ENCODE peak calls at places on chromosomes 12 and 14, in six cellular contexts. One of them, this sample, is unnamed.

GRCh38 chr12:41277019-41277770 is 89.1 kb downstream of the PDZRN4 start:
- DNase-seq in GM12864: no peak
- DNase-seq in fibroblast of the aortic adventitia: peak
- DNase-seq in H7: peak
- DNase-seq in stimulated activated CD4-positive, alpha-beta T cell treated with anti-CD3 and anti-CD28 coated beads, TNF-alpha, amount 100 ng/mL, for 1 hour: no peak
- DNase-seq in NCI-H1092: peak
- DNase-seq in this sample: peak

GRCh38 chr14:80645667-80646413 is 295.7 kb downstream of the CEP128 start:
- DNase-seq in H7: no peak
- DNase-seq in NCI-H1092: no peak
- DNase-seq in fibroblast of the aortic adventitia: no peak
- DNase-seq in GM12864: no peak
- DNase-seq in stimulated activated CD4-positive, alpha-beta T cell treated with anti-CD3 and anti-CD28 coated beads, TNF-alpha, amount 100 ng/mL, for 1 hour: no peak
- DNase-seq in this sample: no peak

GRCh38 chr12:13631873-13632272 is 349.5 kb downstream of the GRIN2B start:
- DNase-seq in H7: no peak
- DNase-seq in NCI-H1092: no peak
- DNase-seq in fibroblast of the aortic adventitia: no peak
- DNase-seq in stimulated activated CD4-positive, alpha-beta T cell treated with anti-CD3 and anti-CD28 coated beads, TNF-alpha, amount 100 ng/mL, for 1 hour: no peak
- DNase-seq in GM12864: no peak
- DNase-seq in this sample: no peak

GRCh38 chr14:60720962-60721330 is 3.2 kb downstream of the SIX4 start:
- DNase-seq in fibroblast of the aortic adventitia: peak
- DNase-seq in H7: no peak
- DNase-seq in GM12864: no peak
- DNase-seq in stimulated activated CD4-positive, alpha-beta T cell treated with anti-CD3 and anti-CD28 coated beads, TNF-alpha, amount 100 ng/mL, for 1 hour: no peak
- DNase-seq in NCI-H1092: no peak
- DNase-seq in this sample: no peak

GRCh38 chr14:96090441-96091148 is 51.4 kb downstream of the C14orf132 start:
- DNase-seq in NCI-H1092: peak
- DNase-seq in stimulated activated CD4-positive, alpha-beta T cell treated with anti-CD3 and anti-CD28 coated beads, TNF-alpha, amount 100 ng/mL, for 1 hour: no peak
- DNase-seq in GM12864: no peak
- DNase-seq in fibroblast of the aortic adventitia: peak
- DNase-seq in H7: peak
- DNase-seq in this sample: peak

GRCh38 chr12:28512876-28513275 is 322.6 kb downstream of the CCDC91 start:
- DNase-seq in NCI-H1092: no peak
- DNase-seq in H7: no peak
- DNase-seq in stimulated activated CD4-positive, alpha-beta T cell treated with anti-CD3 and anti-CD28 coated beads, TNF-alpha, amount 100 ng/mL, for 1 hour: no peak
- DNase-seq in fibroblast of the aortic adventitia: no peak
- DNase-seq in GM12864: no peak
- DNase-seq in this sample: no peak

GRCh38 chr12:14564336-14564959 is 3.2 kb downstream of the PLBD1 start:
- DNase-seq in stimulated activated CD4-positive, alpha-beta T cell treated with anti-CD3 and anti-CD28 coated beads, TNF-alpha, amount 100 ng/mL, for 1 hour: no peak
- DNase-seq in GM12864: no peak
- DNase-seq in fibroblast of the aortic adventitia: peak
- DNase-seq in H7: no peak
- DNase-seq in NCI-H1092: no peak
- DNase-seq in this sample: no peak

GRCh38 chr12:58765076-58765475 is 155.2 kb downstream of the LRIG3 start:
- DNase-seq in stimulated activated CD4-positive, alpha-beta T cell treated with anti-CD3 and anti-CD28 coated beads, TNF-alpha, amount 100 ng/mL, for 1 hour: no peak
- DNase-seq in NCI-H1092: no peak
- DNase-seq in fibroblast of the aortic adventitia: no peak
- DNase-seq in H7: no peak
- DNase-seq in GM12864: no peak
- DNase-seq in this sample: no peak

GRCh38 chr12:129927316-129927900 is 23.6 kb upstream of the TMEM132D start:
- DNase-seq in GM12864: no peak
- DNase-seq in H7: no peak
- DNase-seq in fibroblast of the aortic adventitia: no peak
- DNase-seq in NCI-H1092: no peak
- DNase-seq in stimulated activated CD4-positive, alpha-beta T cell treated with anti-CD3 and anti-CD28 coated beads, TNF-alpha, amount 100 ng/mL, for 1 hour: no peak
- DNase-seq in this sample: no peak